ENCODE peak calls at places on chromosomes 2 and 18, in four cellular contexts. X is HepG2, I is GM12878, Q is K562. W is an unnamed sample.

GRCh38 chr2:189096769-189097447 is 82.7 kb downstream of the COL5A2 start:
- DNase-seq in I (no peak), Q (no peak), X (peak), W (no peak)

GRCh38 chr2:40353236-40353635 is 98.7 kb downstream of the SLC8A1 start:
- DNase-seq in I (no peak), Q (no peak), X (no peak), W (no peak)

GRCh38 chr2:118055512-118056164 is 32.6 kb upstream of the INSIG2 start:
- DNase-seq in I (peak), Q (no peak), X (no peak), W (no peak)

GRCh38 chr2:188965147-188965546 is 9.0 kb upstream of the COL3A1 start:
- DNase-seq in I (no peak), Q (no peak), X (no peak), W (no peak)

GRCh38 chr2:216064014-216064630 is 17.5 kb downstream of the PECR start:
- DNase-seq in I (no peak), X (no peak), Q (no peak), W (no peak)

GRCh38 chr2:127762846-127763245 is 48.1 kb downstream of the WDR33 start:
- DNase-seq in I (no peak), X (no peak), Q (no peak), W (no peak)

GRCh38 chr2:222919841-222920609 is 59.2 kb downstream of the ACSL3 start:
- DNase-seq in Q (peak), I (no peak), X (no peak), W (no peak)

GRCh38 chr2:97726311-97727064 is 13.1 kb downstream of the ZAP70 start:
- DNase-seq in X (no peak), Q (no peak), I (no peak), W (no peak)

GRCh38 chr18:8619835-8620577 is 10.8 kb downstream of the RAB12 start:
- DNase-seq in X (no peak), Q (no peak), I (no peak), W (no peak)

GRCh38 chr2:49936965-49937364 is 782.6 kb upstream of the FSHR start:
- DNase-seq in Q (no peak), I (no peak), X (no peak), W (no peak)

GRCh38 chr2:17543131-17543660 is 2.7 kb downstream of the VSNL1 start:
- DNase-seq in X (no peak), I (no peak), Q (no peak), W (peak)

GRCh38 chr18:62611395-62612241 is 88.8 kb downstream of the ZCCHC2 start:
- DNase-seq in Q (peak), I (no peak), X (no peak), W (no peak)

GRCh38 chr2:145744541-145745386 is 1224.8 kb upstream of the ZEB2 start:
- DNase-seq in I (no peak), Q (peak), X (no peak), W (no peak)

GRCh38 chr2:138500592-138501426 is 761 bp upstream of the SPOPL start:
- DNase-seq in Q (no peak), X (peak), I (no peak), W (no peak)

GRCh38 chr2:204187513-204188088 is 251.0 kb downstream of the ICOS start:
- DNase-seq in Q (no peak), I (no peak), X (peak), W (no peak)

GRCh38 chr2:181953773-181954537 is 31.7 kb upstream of the PPP1R1C start:
- DNase-seq in X (peak), I (peak), Q (peak), W (peak)
- TF ChIP-seq ETV6 in X (no peak), I (no peak), Q (no peak), W (no peak)

GRCh38 chr2:178882666-178883440 is 75.6 kb upstream of the TTN start:
- DNase-seq in Q (no peak), X (no peak), I (no peak), W (no peak)
- TF ChIP-seq CBFB in Q (no peak), X (no peak), I (no peak), W (no peak)

GRCh38 chr2:239290618-239291504 is 110.0 kb downstream of the HDAC4 start:
- DNase-seq in I (no peak), Q (no peak), X (no peak), W (peak)
- TF ChIP-seq ETV6 in I (no peak), Q (no peak), X (no peak), W (no peak)

GRCh38 chr2:191539068-191539467 is 138.9 kb upstream of the NABP1 start:
- DNase-seq in Q (peak), X (no peak), I (no peak), W (peak)
- TF ChIP-seq CBFB in Q (no peak), X (no peak), I (no peak), W (no peak)

GRCh38 chr2:240349133-240350005 is 86.1 kb upstream of the GPC1 start:
- DNase-seq in Q (no peak), I (no peak), X (no peak), W (no peak)

GRCh38 chr2:240350006-240350355 is 85.5 kb upstream of the GPC1 start:
- DNase-seq in I (no peak), X (no peak), Q (no peak), W (no peak)

GRCh38 chr2:240351826-240352426 is 83.5 kb upstream of the GPC1 start:
- DNase-seq in X (no peak), I (no peak), Q (no peak), W (no peak)

GRCh38 chr2:240350696-240351087 is 84.8 kb upstream of the GPC1 start:
- DNase-seq in X (no peak), I (no peak), Q (no peak), W (no peak)

DNA sequence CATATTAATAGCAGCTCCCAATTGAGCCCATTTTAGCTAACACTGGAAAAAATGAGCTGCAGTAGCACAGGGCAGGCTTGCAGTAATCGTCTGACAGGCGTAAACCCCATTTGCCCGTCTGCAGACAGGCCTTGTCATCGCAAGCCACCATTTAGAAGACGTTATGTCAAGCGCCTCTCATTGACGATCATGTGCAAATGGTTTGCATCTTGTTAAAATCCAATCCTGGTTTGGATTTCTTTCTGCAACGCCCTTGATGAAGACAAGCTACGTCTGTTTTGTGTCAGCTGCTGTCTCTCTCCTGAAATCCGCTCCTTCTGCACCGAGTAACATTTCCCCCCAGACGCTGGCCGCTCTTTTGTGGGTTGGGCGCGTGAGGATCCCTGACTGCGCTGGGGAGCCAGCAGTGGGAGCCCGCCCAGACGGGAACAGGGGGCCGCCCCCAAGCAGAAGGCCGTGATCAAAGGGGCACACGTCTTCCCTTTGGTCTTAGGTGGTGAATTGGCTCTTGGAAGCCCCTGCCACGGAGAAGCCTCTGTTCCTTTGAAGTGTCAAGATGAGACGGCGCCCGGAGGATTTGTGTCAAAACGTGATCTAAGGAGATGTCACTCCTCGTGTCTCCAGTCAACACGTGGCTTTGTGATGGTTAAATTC is 84.2 kb upstream of the GPC1 start:
- DNase-seq in X (no peak), Q (no peak), I (no peak), W (no peak)
- TF ChIP-seq ETV6 in X (no peak), Q (no peak), I (no peak), W (no peak)

GRCh38 chr2:235447210-235447609 is 46.6 kb upstream of the AGAP1 start:
- DNase-seq in X (no peak), Q (no peak), I (no peak), W (no peak)

GRCh38 chr2:235446082-235446481 is 47.8 kb upstream of the AGAP1 start:
- DNase-seq in I (no peak), Q (no peak), X (no peak), W (no peak)

GRCh38 chr2:235444101-235444597 is 49.7 kb upstream of the AGAP1 start:
- DNase-seq in X (peak), I (no peak), Q (no peak), W (no peak)

GRCh38 chr2:235449568-235449967 is 44.3 kb upstream of the AGAP1 start:
- DNase-seq in X (no peak), Q (no peak), I (no peak), W (no peak)

DNA sequence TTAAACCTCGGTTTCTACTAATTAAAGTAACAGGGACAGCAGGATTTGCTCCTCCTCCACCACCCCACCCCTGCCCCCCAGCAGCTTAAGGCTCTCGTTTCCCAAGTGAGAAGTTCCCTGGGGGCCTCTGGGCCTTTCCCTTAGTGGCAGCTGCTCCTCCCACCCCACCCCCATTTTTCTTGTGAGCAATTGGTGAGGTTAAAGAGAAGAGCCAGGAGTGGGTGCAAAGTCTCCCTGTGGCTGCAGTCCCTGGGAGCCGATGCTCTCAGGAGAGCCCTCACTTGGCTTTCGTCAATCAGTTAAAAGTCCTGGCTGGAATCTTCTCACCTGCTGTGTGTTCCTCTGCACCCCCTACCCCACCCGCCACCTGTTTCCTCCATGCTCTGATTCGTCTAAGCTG is 48.7 kb upstream of the AGAP1 start:
- DNase-seq in X (no peak), Q (no peak), I (no peak), W (no peak)
- TF ChIP-seq CBFB in X (no peak), Q (no peak), I (no peak), W (no peak)

GRCh38 chr18:37640504-37640903 is 74.9 kb upstream of the CELF4 start:
- DNase-seq in X (no peak), Q (no peak), I (no peak), W (no peak)
- TF ChIP-seq ETV6 in X (no peak), Q (no peak), I (no peak), W (no peak)